ENCODE peak calls at places on chromosomes 5 and 9, in seven cellular contexts. R is hepatocyte, T is thoracic aorta, V is sigmoid colon, G is endothelial cell, E is B cell, A is A549. U is an unnamed sample.

GRCh38 chr9:69046723-69047122 is 11.2 kb downstream of the FXN start:
- DNase-seq in E (no peak), T (no peak), A (no peak), R (no peak), V (no peak), G (no peak), U (no peak)

GRCh38 chr5:1468247-1468612 is 23.0 kb upstream of the SLC6A3 start:
- DNase-seq in R (peak), A (no peak), T (no peak), E (peak), V (no peak), G (peak), U (peak)

GRCh38 chr9:126395439-126396212 is 69.0 kb downstream of the MVB12B start:
- DNase-seq in T (no peak), R (no peak), A (no peak), G (no peak), E (no peak), V (no peak), U (peak)

GRCh38 chr9:16572005-16572727 is 298.3 kb downstream of the BNC2 start:
- DNase-seq in R (no peak), E (no peak), V (no peak), A (no peak), G (no peak), T (no peak), U (no peak)

GRCh38 chr5:130871346-130872086 is 293.5 kb downstream of the HINT1 start:
- DNase-seq in R (peak), A (peak), T (no peak), V (no peak), E (peak), G (no peak), U (peak)

GRCh38 chr5:140642718-140643117 is 3.5 kb downstream of the TMCO6 start:
- DNase-seq in G (no peak), R (no peak), V (no peak), T (no peak), A (no peak), E (no peak), U (no peak)

GRCh38 chr5:112762113-112762810 is 24.6 kb downstream of the APC start:
- DNase-seq in R (no peak), E (no peak), G (no peak), A (peak), T (no peak), V (no peak), U (no peak)

GRCh38 chr5:142012186-142012785 is 541 bp downstream of the GNPDA1 start:
- DNase-seq in E (peak), V (peak), A (peak), T (no peak), G (peak), R (peak), U (peak)

GRCh38 chr5:176366575-176366894 is 1.2 kb downstream of the ARL10 start:
- DNase-seq in V (no peak), G (no peak), R (no peak), T (no peak), E (no peak), A (no peak), U (no peak)

GRCh38 chr5:60896991-60897390 is 47.9 kb downstream of the ERCC8 start:
- DNase-seq in G (no peak), R (no peak), E (no peak), T (no peak), V (no peak), A (no peak), U (no peak)

GRCh38 chr5:157361865-157362465 is 96.0 kb downstream of the CYFIP2 start:
- DNase-seq in A (no peak), G (no peak), R (no peak), T (no peak), E (no peak), V (no peak), U (no peak)

GRCh38 chr9:129613520-129614175 is 7.3 kb downstream of the C9orf50 start:
- DNase-seq in R (peak), T (no peak), G (no peak), E (peak), A (no peak), V (peak), U (no peak)

GRCh38 chr5:90983148-90983547 is 400.0 kb downstream of the ARRDC3 start:
- DNase-seq in R (peak), V (no peak), G (no peak), E (no peak), A (peak), T (no peak), U (no peak)

GRCh38 chr5:80149161-80149609 is 106.7 kb downstream of the SERINC5 start:
- DNase-seq in A (no peak), R (no peak), G (no peak), V (no peak), E (no peak), T (no peak), U (no peak)

GRCh38 chr9:12730198-12730597 is 37.0 kb downstream of the TYRP1 start:
- DNase-seq in R (no peak), E (no peak), G (no peak), T (no peak), A (no peak), V (no peak), U (no peak)

GRCh38 chr5:133944263-133945230 is 23.9 kb downstream of the C5orf15 start:
- DNase-seq in G (peak), V (no peak), E (peak), A (peak), R (peak), T (no peak), U (peak)

GRCh38 chr9:134055981-134056461 is 11.8 kb downstream of the BRD3 start:
- DNase-seq in G (no peak), V (peak), T (no peak), R (peak), A (peak), E (no peak), U (no peak)

GRCh38 chr5:106959447-106959846 is 711.3 kb downstream of the EFNA5 start:
- DNase-seq in R (no peak), A (no peak), G (no peak), T (no peak), E (no peak), V (no peak), U (no peak)

GRCh38 chr9:122197882-122198281 is 30.9 kb downstream of the LHX6 start:
- DNase-seq in T (no peak), E (no peak), G (no peak), V (no peak), A (no peak), R (no peak), U (no peak)

GRCh38 chr5:149641000-149641576 is 59.8 kb downstream of the ARHGEF37 start:
- DNase-seq in E (no peak), G (no peak), V (peak), R (peak), A (peak), T (no peak), U (no peak)

GRCh38 chr5:122999947-123000563 is 36.5 kb downstream of the PPIC start:
- DNase-seq in A (peak), V (no peak), G (peak), E (peak), T (no peak), R (peak), U (peak)
- TF ChIP-seq CTCF in A (peak), V (no peak), G (peak), E (peak), T (peak), R (peak), U (peak)

GRCh38 chr5:56825222-56825824 is 10.0 kb downstream of the MAP3K1 start:
- DNase-seq in R (no peak), A (no peak), G (no peak), V (no peak), E (no peak), T (no peak), U (no peak)

GRCh38 chr5:56827923-56828322 is 12.6 kb downstream of the MAP3K1 start:
- DNase-seq in E (no peak), A (no peak), R (no peak), T (no peak), G (no peak), V (no peak), U (no peak)

GRCh38 chr5:56824019-56824418 is 8.7 kb downstream of the MAP3K1 start:
- DNase-seq in T (no peak), R (no peak), V (no peak), E (no peak), G (no peak), A (no peak), U (no peak)

GRCh38 chr5:56829137-56829536 is 13.8 kb downstream of the MAP3K1 start:
- DNase-seq in T (no peak), E (peak), V (no peak), A (no peak), G (no peak), R (no peak), U (peak)

GRCh38 chr5:56827043-56827442 is 11.7 kb downstream of the MAP3K1 start:
- DNase-seq in E (peak), R (no peak), T (no peak), A (peak), G (peak), V (no peak), U (peak)
- TF ChIP-seq CTCF in E (peak), R (peak), T (peak), A (no peak), G (peak), V (no peak), U (no peak)

GRCh38 chr5:118687671-118688621 is 300.4 kb downstream of the DTWD2 start:
- DNase-seq in A (no peak), E (no peak), V (no peak), G (no peak), T (no peak), R (no peak), U (no peak)

GRCh38 chr5:118687085-118687484 is 301.3 kb downstream of the DTWD2 start:
- DNase-seq in T (no peak), R (no peak), G (no peak), V (no peak), E (no peak), A (no peak), U (no peak)

GRCh38 chr5:118698774-118699173 is 289.6 kb downstream of the DTWD2 start:
- DNase-seq in T (no peak), A (no peak), V (no peak), R (no peak), E (no peak), G (no peak), U (no peak)

DNA sequence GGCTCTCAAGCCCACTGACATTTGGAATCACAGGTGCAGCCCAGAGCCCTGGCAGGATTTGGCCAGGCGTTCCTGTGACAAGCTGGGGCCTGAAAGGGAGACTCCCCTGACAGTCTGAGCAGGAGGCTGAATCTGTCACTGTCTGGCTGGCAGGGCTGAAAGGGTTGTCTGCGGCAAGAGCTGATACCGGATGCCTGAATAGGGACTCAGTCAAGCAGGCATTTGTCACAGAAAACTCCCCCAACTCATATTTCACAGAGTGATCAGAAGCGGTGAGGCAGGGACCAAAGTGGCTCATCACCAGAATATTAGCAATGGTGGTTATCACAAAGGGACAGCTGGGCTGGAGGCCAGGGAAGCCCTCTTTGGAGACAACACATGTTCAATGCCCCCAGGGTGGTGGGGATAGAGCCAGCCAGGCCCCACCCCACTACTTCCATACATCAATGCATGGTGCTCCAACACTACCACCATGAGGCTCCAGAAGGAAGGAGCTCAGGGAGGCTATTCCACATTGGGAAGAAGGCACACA is 295.5 kb downstream of the DTWD2 start:
- DNase-seq in R (peak), V (no peak), A (no peak), T (no peak), G (no peak), E (no peak), U (no peak)
- TF ChIP-seq CTCF in R (peak), V (no peak), A (no peak), T (no peak), G (no peak), E (no peak), U (no peak)

GRCh38 chr5:62265648-62266112 is 40.3 kb upstream of the KIF2A start:
- DNase-seq in A (no peak), E (no peak), R (no peak), V (no peak), T (no peak), G (no peak), U (no peak)

GRCh38 chr5:62260510-62260909 is 45.5 kb upstream of the KIF2A start:
- DNase-seq in T (no peak), G (no peak), A (no peak), R (no peak), V (no peak), E (no peak), U (no peak)

GRCh38 chr5:62266573-62266972 is 39.4 kb upstream of the KIF2A start:
- DNase-seq in E (no peak), G (no peak), T (no peak), V (no peak), A (no peak), R (no peak), U (no peak)

GRCh38 chr5:62259699-62260220 is 46.2 kb upstream of the KIF2A start:
- DNase-seq in T (no peak), A (no peak), G (no peak), R (no peak), E (no peak), V (no peak), U (peak)

GRCh38 chr5:62263401-62263800 is 42.6 kb upstream of the KIF2A start:
- DNase-seq in E (no peak), A (no peak), V (no peak), R (no peak), T (no peak), G (no peak), U (no peak)
- TF ChIP-seq CTCF in E (no peak), A (no peak), V (no peak), R (no peak), T (no peak), G (no peak), U (no peak)

GRCh38 chr5:158468444-158468843 is 609.5 kb upstream of the CLINT1 start:
- DNase-seq in G (no peak), R (no peak), A (no peak), E (no peak), V (no peak), T (no peak), U (no peak)
- TF ChIP-seq CTCF in G (no peak), R (no peak), A (no peak), E (no peak), V (no peak), T (no peak), U (no peak)

GRCh38 chr5:160672521-160672920 is 179.5 kb downstream of the ATP10B start:
- DNase-seq in V (no peak), E (no peak), T (no peak), G (no peak), R (no peak), A (no peak), U (no peak)

DNA sequence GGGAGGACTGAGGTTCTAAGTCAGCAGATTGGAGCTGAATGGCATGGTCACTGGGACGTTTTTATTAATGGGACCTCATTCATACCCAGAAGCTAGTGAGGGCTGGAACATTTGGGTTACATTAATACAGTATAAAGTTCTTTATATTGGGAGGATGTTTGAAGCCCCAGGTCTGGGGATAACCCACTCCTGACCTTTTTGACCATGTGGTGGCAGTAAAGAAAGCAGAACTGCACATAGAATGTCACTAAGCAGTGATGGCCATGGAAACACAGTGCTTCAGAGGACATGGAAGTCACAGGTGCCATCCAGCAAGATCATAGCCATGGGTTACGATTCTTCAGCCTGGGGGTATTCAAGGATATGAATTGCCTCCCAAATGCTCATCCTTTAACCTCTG is 176.0 kb downstream of the ATP10B start:
- DNase-seq in E (no peak), T (no peak), G (no peak), A (no peak), R (no peak), V (no peak), U (no peak)
- TF ChIP-seq CTCF in E (no peak), T (no peak), G (no peak), A (no peak), R (peak), V (no peak), U (no peak)

GRCh38 chr5:79011219-79011836 is 26.2 kb upstream of the ARSB start:
- DNase-seq in T (no peak), G (no peak), A (peak), V (no peak), R (no peak), E (no peak), U (no peak)
- TF ChIP-seq CTCF in T (no peak), G (no peak), A (no peak), V (no peak), R (no peak), E (peak), U (no peak)

DNA sequence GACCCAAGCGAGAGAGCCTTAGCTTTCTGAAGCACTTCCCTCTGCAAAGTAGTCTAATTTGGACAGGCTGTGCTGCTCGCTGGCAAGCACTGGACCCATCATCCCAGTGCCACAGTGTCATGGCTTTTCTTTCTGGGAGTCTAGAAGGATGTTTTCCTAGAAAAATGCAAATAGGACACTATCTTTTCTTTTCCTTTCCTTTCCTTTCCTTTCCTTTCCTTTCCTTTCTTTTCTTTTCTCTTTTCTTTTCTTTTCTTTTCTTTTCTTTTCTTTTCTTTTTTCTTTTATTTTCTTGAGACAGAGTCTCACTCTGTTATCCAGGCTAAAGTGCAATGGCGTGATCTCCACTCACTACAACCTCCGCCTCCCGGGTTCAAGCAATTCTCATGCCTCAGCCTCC is 149.8 kb upstream of the SMIM23 start:
- DNase-seq in A (no peak), V (no peak), T (no peak), G (no peak), R (no peak), E (no peak), U (no peak)
- TF ChIP-seq CTCF in A (no peak), V (no peak), T (no peak), G (no peak), R (no peak), E (no peak), U (no peak)

GRCh38 chr9:128094166-128094949 is 26.3 kb downstream of the SLC25A25 start:
- DNase-seq in G (peak), R (peak), T (peak), V (peak), A (peak), E (peak), U (peak)
- TF ChIP-seq CTCF in G (no peak), R (no peak), T (no peak), V (no peak), A (no peak), E (no peak), U (no peak)

DNA sequence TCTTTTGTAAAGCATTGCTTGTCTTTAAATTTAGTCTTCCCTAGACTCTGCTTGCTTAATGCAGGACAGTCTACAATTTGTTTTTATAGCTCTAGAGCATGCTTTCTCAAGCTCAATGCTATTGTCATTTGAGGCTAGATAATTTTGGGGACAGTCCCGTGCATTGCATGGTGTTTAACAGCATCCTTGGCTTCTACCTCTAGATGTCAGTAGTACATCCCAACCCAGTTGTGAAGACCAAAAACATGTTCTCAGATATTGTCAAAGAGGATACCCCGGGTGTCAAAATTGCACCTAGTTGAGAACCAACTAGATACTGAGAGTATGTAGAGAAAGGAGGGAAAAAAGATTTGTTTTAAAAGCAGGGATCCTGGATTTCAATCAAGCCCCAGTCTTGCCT is 277.5 kb downstream of the CEMIP2 start:
- DNase-seq in G (no peak), E (peak), A (peak), R (no peak), T (no peak), V (no peak), U (no peak)
- TF ChIP-seq CTCF in G (no peak), E (no peak), A (peak), R (peak), T (no peak), V (no peak), U (no peak)